ENCODE peak calls at places on chromosome 15, in seven cellular contexts. H is activated T-cell treated with anti-CD3 and anti-CD28 coated beads, Interleukin-2, amount 50 U/mL, for 72 hours; N is MCF 10A; P is body of pancreas; D is bronchial epithelial cell; C is stimulated activated CD8-positive, alpha-beta memory T cell treated with anti-CD3 and anti-CD28 coated beads, Interleukin-4, amount 100 ng/mL, for 48 hours; W is neuronal stem cell. X is an unnamed sample.

GRCh38 chr15:70879386-70879785 is 12.8 kb downstream of the THAP10 start:
- DNase-seq in P (no peak), D (no peak), C (no peak), N (no peak), W (no peak), H (no peak), X (no peak)

GRCh38 chr15:73753250-73754130 is at the start of gene INSYN1:
- DNase-seq in C (no peak), D (no peak), N (no peak), P (peak), H (no peak), W (no peak), X (peak)

GRCh38 chr15:45919806-45920205 is 285.0 kb downstream of the SQOR start:
- DNase-seq in D (peak), P (no peak), H (no peak), N (peak), C (no peak), W (no peak), X (no peak)

GRCh38 chr15:85137507-85138175 is 156.0 kb downstream of the PDE8A start:
- DNase-seq in C (no peak), P (peak), N (no peak), D (no peak), H (no peak), W (no peak), X (no peak)

GRCh38 chr15:101135532-101136166 is 116.2 kb downstream of the CHSY1 start:
- DNase-seq in P (no peak), W (no peak), D (no peak), H (peak), N (no peak), C (no peak), X (peak)

GRCh38 chr15:57463360-57463759 is 87.1 kb downstream of the CGNL1 start:
- DNase-seq in D (no peak), C (no peak), W (no peak), N (no peak), H (no peak), P (no peak), X (no peak)

GRCh38 chr15:49366496-49366895 is 56.5 kb upstream of the FGF7 start:
- DNase-seq in P (no peak), C (no peak), H (no peak), D (no peak), W (no peak), N (no peak), X (no peak)

GRCh38 chr15:74773731-74774252 is 8.1 kb upstream of the CSK start:
- DNase-seq in P (no peak), N (peak), D (peak), H (no peak), C (no peak), W (no peak), X (peak)

GRCh38 chr15:37536967-37537624 is 397.3 kb upstream of the TMCO5A start:
- DNase-seq in W (no peak), H (no peak), N (no peak), C (no peak), D (peak), P (no peak), X (no peak)

GRCh38 chr15:41904487-41905359 is 10.9 kb upstream of the SPTBN5 start:
- DNase-seq in H (peak), W (peak), N (peak), D (peak), C (peak), P (peak), X (peak)

GRCh38 chr15:82045179-82045891 is 483 bp downstream of the MEX3B start:
- DNase-seq in N (peak), C (peak), P (peak), D (no peak), W (peak), H (peak), X (peak)

GRCh38 chr15:98442379-98442833 is 205.9 kb upstream of the IGF1R start:
- DNase-seq in P (peak), D (peak), N (peak), C (peak), W (peak), H (peak), X (peak)

GRCh38 chr15:68384451-68385239 is 47.3 kb downstream of the ITGA11 start:
- DNase-seq in H (no peak), D (peak), N (peak), C (no peak), P (peak), W (no peak), X (no peak)

GRCh38 chr15:43525131-43525530 is 7.7 kb downstream of the MAP1A start:
- DNase-seq in P (no peak), D (peak), H (no peak), N (no peak), W (no peak), C (peak), X (no peak)

GRCh38 chr15:49881433-49881832 is 237.6 kb downstream of the ATP8B4 start:
- DNase-seq in P (no peak), N (no peak), H (no peak), D (peak), C (no peak), W (no peak), X (no peak)

GRCh38 chr15:75723847-75724660 is 11.4 kb upstream of the CSPG4 start:
- DNase-seq in D (peak), N (peak), P (peak), W (no peak), H (peak), C (peak), X (peak)

GRCh38 chr15:100457201-100457600 is 71.5 kb downstream of the CERS3 start:
- DNase-seq in D (peak), P (no peak), W (peak), C (no peak), N (no peak), H (no peak), X (no peak)

GRCh38 chr15:40232625-40233070 is 6.2 kb upstream of the PAK6 start:
- DNase-seq in H (no peak), D (peak), P (no peak), N (peak), W (no peak), C (no peak), X (no peak)

GRCh38 chr15:98724495-98724894 is 76.2 kb downstream of the IGF1R start:
- DNase-seq in H (no peak), D (no peak), C (no peak), W (no peak), P (no peak), N (no peak), X (no peak)

GRCh38 chr15:86231864-86232801 is 152.5 kb downstream of the AGBL1 start:
- DNase-seq in P (peak), N (peak), H (peak), W (peak), D (peak), C (peak), X (peak)

GRCh38 chr15:72155021-72155621 is 36.9 kb downstream of the SENP8 start:
- DNase-seq in D (peak), C (no peak), W (no peak), P (peak), H (no peak), N (peak), X (peak)

GRCh38 chr15:62722237-62722636 is 320.3 kb upstream of the TPM1 start:
- DNase-seq in D (no peak), C (no peak), P (no peak), W (no peak), N (no peak), H (no peak), X (no peak)

GRCh38 chr15:24823473-24823872 is 131.3 kb upstream of the SNRPN start:
- DNase-seq in C (no peak), H (no peak), P (peak), N (no peak), D (peak), W (peak), X (no peak)

GRCh38 chr15:79418693-79419279 is 13.3 kb upstream of the MINAR1 start:
- DNase-seq in N (no peak), H (no peak), P (no peak), W (no peak), C (no peak), D (no peak), X (no peak)

GRCh38 chr15:65985387-65985786 is 116.1 kb downstream of the RAB11A start:
- DNase-seq in D (no peak), P (no peak), C (no peak), H (no peak), W (no peak), N (no peak), X (no peak)